ENCODE peak calls at places on chromosome 6, in seven cellular contexts. One of them, this sample, is unnamed.

GRCh38 chr6:18215436-18215835 is 48.9 kb downstream of the DEK start:
- DNase-seq in Caco-2: no peak
- DNase-seq in foreskin fibroblast: no peak
- DNase-seq in cardiac muscle cell: no peak
- DNase-seq in K562: no peak
- DNase-seq in A673: no peak
- DNase-seq in prostate gland: no peak
- DNase-seq in this sample: no peak

GRCh38 chr6:134520181-134521115 is 202.5 kb upstream of the SGK1 start:
- DNase-seq in Caco-2: no peak
- DNase-seq in foreskin fibroblast: no peak
- DNase-seq in cardiac muscle cell: peak; percentile 63
- DNase-seq in K562: no peak
- DNase-seq in A673: no peak
- DNase-seq in prostate gland: no peak
- DNase-seq in this sample: no peak

GRCh38 chr6:138795809-138796469 is at the start of gene ECT2L:
- DNase-seq in Caco-2: peak; percentile 61
- DNase-seq in foreskin fibroblast: peak; percentile 74
- DNase-seq in cardiac muscle cell: peak; percentile 77
- DNase-seq in K562: no peak
- DNase-seq in A673: no peak
- DNase-seq in prostate gland: peak; percentile 15
- DNase-seq in this sample: no peak

GRCh38 chr6:134806151-134806550 is 143.8 kb downstream of the ALDH8A1 start:
- DNase-seq in Caco-2: no peak
- DNase-seq in foreskin fibroblast: no peak
- DNase-seq in cardiac muscle cell: no peak
- DNase-seq in K562: no peak
- DNase-seq in A673: no peak
- DNase-seq in prostate gland: no peak
- DNase-seq in this sample: no peak

GRCh38 chr6:150865043-150865405 is 478 bp upstream of the MTHFD1L start:
- DNase-seq in Caco-2: no peak
- DNase-seq in foreskin fibroblast: no peak
- DNase-seq in cardiac muscle cell: peak; percentile 33
- DNase-seq in K562: no peak
- DNase-seq in A673: no peak
- DNase-seq in prostate gland: no peak
- DNase-seq in this sample: no peak

GRCh38 chr6:135088818-135089809 is 34.5 kb upstream of the HBS1L start:
- DNase-seq in Caco-2: no peak
- DNase-seq in foreskin fibroblast: peak; percentile 71
- DNase-seq in cardiac muscle cell: peak; percentile 76
- DNase-seq in K562: peak; percentile 59
- DNase-seq in A673: peak; percentile 54
- DNase-seq in prostate gland: no peak
- DNase-seq in this sample: peak; percentile 25

GRCh38 chr6:161542581-161542980 is 268.7 kb upstream of the AGPAT4 start:
- DNase-seq in Caco-2: no peak
- DNase-seq in foreskin fibroblast: no peak
- DNase-seq in cardiac muscle cell: no peak
- DNase-seq in K562: no peak
- DNase-seq in A673: no peak
- DNase-seq in prostate gland: no peak
- DNase-seq in this sample: no peak

GRCh38 chr6:125986956-125987617 is 747 bp downstream of the TRMT11 start:
- DNase-seq in Caco-2: no peak
- DNase-seq in foreskin fibroblast: peak; percentile 42
- DNase-seq in cardiac muscle cell: peak; percentile 25
- DNase-seq in K562: peak; percentile 27
- DNase-seq in A673: peak; percentile 50
- DNase-seq in prostate gland: no peak
- DNase-seq in this sample: no peak

GRCh38 chr6:132068766-132069165 is 117.6 kb upstream of the CCN2 start:
- DNase-seq in Caco-2: no peak
- DNase-seq in foreskin fibroblast: peak; percentile 43
- DNase-seq in cardiac muscle cell: no peak
- DNase-seq in K562: no peak
- DNase-seq in A673: no peak
- DNase-seq in prostate gland: no peak
- DNase-seq in this sample: no peak

GRCh38 chr6:135311446-135312200 is 130.5 kb downstream of the MYB start:
- DNase-seq in Caco-2: no peak
- DNase-seq in foreskin fibroblast: no peak
- DNase-seq in cardiac muscle cell: no peak
- DNase-seq in K562: no peak
- DNase-seq in A673: no peak
- DNase-seq in prostate gland: no peak
- DNase-seq in this sample: no peak

GRCh38 chr6:13769655-13770053 is 44.7 kb downstream of the MCUR1 start:
- DNase-seq in Caco-2: no peak
- DNase-seq in foreskin fibroblast: no peak
- DNase-seq in cardiac muscle cell: no peak
- DNase-seq in K562: no peak
- DNase-seq in A673: no peak
- DNase-seq in prostate gland: no peak
- DNase-seq in this sample: no peak

GRCh38 chr6:1614767-1615650 is 5.3 kb downstream of the FOXC1 start:
- DNase-seq in Caco-2: peak; percentile 24
- DNase-seq in foreskin fibroblast: no peak
- DNase-seq in cardiac muscle cell: no peak
- DNase-seq in K562: no peak
- DNase-seq in A673: no peak
- DNase-seq in prostate gland: no peak
- DNase-seq in this sample: no peak
- H3K4me3 ChIP-seq in Caco-2: no peak overlapping the region
- H3K4me3 ChIP-seq in foreskin fibroblast: no peak overlapping the region
- H3K4me3 ChIP-seq in cardiac muscle cell: peak overlapping the region; percentile 51
- H3K4me3 ChIP-seq in K562: no peak overlapping the region
- H3K4me3 ChIP-seq in A673: no peak overlapping the region
- H3K4me3 ChIP-seq in prostate gland: peak overlapping the region; percentile 51
- H3K4me3 ChIP-seq in this sample: peak overlapping the region; percentile 87

DNA sequence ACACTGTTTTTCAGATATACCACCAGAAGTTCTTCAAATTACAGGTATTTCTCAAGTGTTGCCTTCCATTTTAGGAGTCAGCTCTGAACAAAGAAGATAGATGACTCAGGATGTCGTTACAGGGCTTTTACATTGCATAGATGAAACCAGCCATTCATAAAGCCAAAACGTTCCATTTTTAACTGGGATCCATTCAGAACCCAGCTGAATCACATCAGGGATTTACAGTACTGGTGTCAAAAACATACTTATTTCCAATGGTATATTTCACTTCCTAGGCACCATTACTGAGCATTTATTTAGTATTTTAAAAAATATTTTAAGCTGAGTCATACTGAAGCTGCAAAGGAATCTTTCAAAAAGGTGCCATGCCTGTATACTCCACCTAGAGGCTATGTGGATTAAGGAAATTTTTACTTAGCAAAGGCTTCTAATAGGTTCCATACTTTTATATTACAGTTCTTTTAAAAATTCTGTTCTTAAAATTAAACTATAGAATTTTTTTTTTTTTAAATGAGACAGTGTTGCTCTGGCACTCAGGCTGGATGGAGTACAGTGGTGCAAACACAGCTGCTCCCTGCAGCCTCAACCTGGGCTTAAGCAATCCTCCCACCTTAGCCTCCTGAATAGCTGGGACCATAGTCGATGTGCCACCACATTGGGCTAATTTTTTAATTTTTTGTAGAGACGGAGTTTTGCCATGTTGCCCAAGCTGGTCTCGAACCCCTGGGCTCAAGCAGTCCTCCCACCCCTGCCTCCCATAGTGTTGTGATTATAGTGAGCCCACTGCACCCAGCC is 2.6 kb downstream of the ASF1A start:
- DNase-seq in Caco-2: no peak
- DNase-seq in foreskin fibroblast: peak; percentile 62
- DNase-seq in cardiac muscle cell: peak; percentile 62
- DNase-seq in K562: peak; percentile 35
- DNase-seq in A673: peak; percentile 69
- DNase-seq in prostate gland: no peak
- DNase-seq in this sample: no peak
- H3K4me3 ChIP-seq in Caco-2: no peak overlapping the region
- H3K4me3 ChIP-seq in foreskin fibroblast: peak overlapping the region; percentile 12
- H3K4me3 ChIP-seq in cardiac muscle cell: peak overlapping the region; percentile 57
- H3K4me3 ChIP-seq in K562: peak overlapping the region; percentile 72
- H3K4me3 ChIP-seq in A673: peak overlapping the region; percentile 81
- H3K4me3 ChIP-seq in prostate gland: no peak overlapping the region
- H3K4me3 ChIP-seq in this sample: no peak overlapping the region

DNA sequence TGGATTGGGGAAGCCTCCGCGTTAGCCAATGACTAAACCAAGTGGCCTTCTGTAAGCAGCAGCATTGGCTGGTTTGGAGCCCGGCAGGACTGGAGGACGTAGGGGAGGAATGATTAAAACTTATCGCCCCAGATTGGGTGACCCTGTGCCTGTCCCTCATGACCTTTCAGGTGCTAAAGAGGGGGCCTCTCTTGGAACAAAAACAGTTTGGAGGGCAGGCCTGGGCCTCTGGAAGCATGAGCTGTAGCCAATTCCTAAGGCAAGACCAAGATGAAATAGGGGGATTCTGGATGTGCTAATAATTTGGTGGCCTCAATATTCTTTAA is 1.4 kb downstream of the GMPR start:
- DNase-seq in Caco-2: no peak
- DNase-seq in foreskin fibroblast: no peak
- DNase-seq in cardiac muscle cell: no peak
- DNase-seq in K562: peak; percentile 47
- DNase-seq in A673: no peak
- DNase-seq in prostate gland: no peak
- DNase-seq in this sample: no peak
- H3K4me3 ChIP-seq in Caco-2: no peak overlapping the region
- H3K4me3 ChIP-seq in foreskin fibroblast: peak overlapping the region; percentile 70
- H3K4me3 ChIP-seq in cardiac muscle cell: no peak overlapping the region
- H3K4me3 ChIP-seq in K562: peak overlapping the region; percentile 58
- H3K4me3 ChIP-seq in A673: no peak overlapping the region
- H3K4me3 ChIP-seq in prostate gland: peak overlapping the region; percentile 55
- H3K4me3 ChIP-seq in this sample: no peak overlapping the region

GRCh38 chr6:92710048-92710447 is 709.3 kb downstream of the EPHA7 start:
- DNase-seq in Caco-2: no peak
- DNase-seq in foreskin fibroblast: no peak
- DNase-seq in cardiac muscle cell: no peak
- DNase-seq in K562: no peak
- DNase-seq in A673: no peak
- DNase-seq in prostate gland: no peak
- DNase-seq in this sample: no peak

GRCh38 chr6:92716638-92717037 is 702.7 kb downstream of the EPHA7 start:
- DNase-seq in Caco-2: no peak
- DNase-seq in foreskin fibroblast: no peak
- DNase-seq in cardiac muscle cell: no peak
- DNase-seq in K562: no peak
- DNase-seq in A673: no peak
- DNase-seq in prostate gland: no peak
- DNase-seq in this sample: no peak

DNA sequence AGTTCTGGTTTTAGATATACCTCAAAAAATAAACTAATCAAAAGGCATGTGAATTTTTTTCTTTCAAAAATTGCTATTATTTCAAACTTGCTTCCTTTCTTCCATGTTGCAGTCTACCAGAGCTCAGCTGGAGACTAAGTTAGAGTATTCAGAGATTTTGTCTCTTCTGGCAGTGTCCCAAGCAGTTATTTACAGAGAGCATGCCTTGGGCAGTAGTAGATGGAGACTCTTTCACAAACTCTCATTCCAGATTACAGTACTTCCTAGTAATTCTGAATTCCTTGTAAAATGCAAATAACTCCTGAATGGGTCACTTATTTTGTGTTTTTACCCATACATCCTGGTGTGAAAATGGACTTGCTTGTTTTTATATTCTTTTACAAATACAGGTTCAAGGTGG is 703.4 kb downstream of the EPHA7 start:
- DNase-seq in Caco-2: no peak
- DNase-seq in foreskin fibroblast: no peak
- DNase-seq in cardiac muscle cell: peak; percentile 0
- DNase-seq in K562: no peak
- DNase-seq in A673: peak; percentile 40
- DNase-seq in prostate gland: no peak
- DNase-seq in this sample: no peak
- H3K4me3 ChIP-seq in Caco-2: no peak overlapping the region
- H3K4me3 ChIP-seq in foreskin fibroblast: no peak overlapping the region
- H3K4me3 ChIP-seq in cardiac muscle cell: no peak overlapping the region
- H3K4me3 ChIP-seq in K562: no peak overlapping the region
- H3K4me3 ChIP-seq in A673: no peak overlapping the region
- H3K4me3 ChIP-seq in prostate gland: no peak overlapping the region
- H3K4me3 ChIP-seq in this sample: no peak overlapping the region

GRCh38 chr6:167824591-167825041 is 2.1 kb upstream of the AFDN start:
- DNase-seq in Caco-2: no peak
- DNase-seq in foreskin fibroblast: peak; percentile 82
- DNase-seq in cardiac muscle cell: no peak
- DNase-seq in K562: peak; percentile 45
- DNase-seq in A673: peak; percentile 68
- DNase-seq in prostate gland: no peak
- DNase-seq in this sample: no peak
- H3K4me3 ChIP-seq in Caco-2: no peak overlapping the region
- H3K4me3 ChIP-seq in foreskin fibroblast: peak overlapping the region; percentile 15
- H3K4me3 ChIP-seq in cardiac muscle cell: no peak overlapping the region
- H3K4me3 ChIP-seq in K562: peak overlapping the region; percentile 85
- H3K4me3 ChIP-seq in A673: peak overlapping the region; percentile 97
- H3K4me3 ChIP-seq in prostate gland: no peak overlapping the region
- H3K4me3 ChIP-seq in this sample: no peak overlapping the region

DNA sequence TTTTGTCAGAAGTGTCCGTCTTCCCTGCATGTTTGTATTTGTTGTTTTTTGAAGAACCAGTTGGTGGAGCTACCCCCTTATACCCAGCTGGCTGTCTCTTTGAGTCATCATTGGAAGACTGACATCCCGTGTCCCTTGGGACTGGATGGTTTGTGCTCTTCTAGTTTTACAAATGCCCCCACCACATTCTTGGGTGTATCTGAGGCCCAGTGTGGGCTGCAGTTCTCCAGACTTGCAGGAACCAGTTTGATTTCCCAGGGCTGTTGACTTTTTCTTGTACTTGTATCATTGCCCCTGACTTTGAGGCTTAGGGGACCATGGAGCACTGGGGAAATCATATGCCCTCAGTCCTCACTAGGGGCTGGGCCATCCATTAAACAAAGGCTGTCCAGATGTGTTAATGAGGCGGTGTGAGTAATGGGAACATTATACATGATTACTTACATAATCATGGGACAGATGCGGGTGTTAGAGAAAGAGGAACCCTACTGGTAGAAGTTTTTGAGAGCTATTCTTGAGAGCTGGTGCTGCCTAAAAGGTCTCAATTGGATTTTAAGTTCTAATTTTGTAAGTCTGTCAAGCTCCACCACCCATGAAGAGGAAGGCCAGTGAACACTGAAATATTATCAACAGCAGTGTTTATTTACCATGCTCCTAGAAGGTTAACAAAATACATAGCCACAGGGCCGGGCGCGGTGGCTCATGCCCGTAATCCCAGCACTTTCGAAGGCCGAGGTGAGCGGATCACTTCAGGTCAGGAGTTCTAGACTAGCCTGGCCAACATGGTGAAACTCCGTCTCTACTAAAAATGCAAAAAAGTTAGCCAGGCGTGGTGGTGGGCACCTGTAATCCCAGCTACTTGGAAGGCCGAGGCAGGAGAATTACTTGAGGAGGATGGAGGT is 8.5 kb downstream of the JARID2 start:
- DNase-seq in Caco-2: no peak
- DNase-seq in foreskin fibroblast: no peak
- DNase-seq in cardiac muscle cell: peak; percentile 48
- DNase-seq in K562: no peak
- DNase-seq in A673: peak; percentile 96
- DNase-seq in prostate gland: no peak
- DNase-seq in this sample: no peak
- H3K4me3 ChIP-seq in Caco-2: no peak overlapping the region
- H3K4me3 ChIP-seq in foreskin fibroblast: no peak overlapping the region
- H3K4me3 ChIP-seq in cardiac muscle cell: no peak overlapping the region
- H3K4me3 ChIP-seq in K562: no peak overlapping the region
- H3K4me3 ChIP-seq in A673: no peak overlapping the region
- H3K4me3 ChIP-seq in prostate gland: no peak overlapping the region
- H3K4me3 ChIP-seq in this sample: no peak overlapping the region

GRCh38 chr6:157539900-157540752 is 159.1 kb downstream of the ZDHHC14 start:
- DNase-seq in Caco-2: peak; percentile 77
- DNase-seq in foreskin fibroblast: no peak
- DNase-seq in cardiac muscle cell: no peak
- DNase-seq in K562: no peak
- DNase-seq in A673: no peak
- DNase-seq in prostate gland: no peak
- DNase-seq in this sample: no peak
- H3K4me3 ChIP-seq in Caco-2: no peak overlapping the region
- H3K4me3 ChIP-seq in foreskin fibroblast: no peak overlapping the region
- H3K4me3 ChIP-seq in cardiac muscle cell: no peak overlapping the region
- H3K4me3 ChIP-seq in K562: no peak overlapping the region
- H3K4me3 ChIP-seq in A673: no peak overlapping the region
- H3K4me3 ChIP-seq in prostate gland: no peak overlapping the region
- H3K4me3 ChIP-seq in this sample: no peak overlapping the region